ENCODE peak calls at places on chromosomes 13 and 19, in seven cellular contexts. T is suprapubic skin, Y is pancreas, H is cardiac fibroblast, O is A549, S is HFF-Myc, L is lower leg skin. I is an unnamed sample.

GRCh38 chr13:32471187-32471922 is 43.4 kb upstream of the N4BP2L1 start:
- DNase-seq in T (no peak), Y (no peak), H (peak), O (no peak), S (no peak), L (no peak), I (no peak)

GRCh38 chr13:91630916-91631315 is 232.5 kb downstream of the GPC5 start:
- DNase-seq in T (no peak), Y (no peak), H (no peak), O (no peak), S (no peak), L (no peak), I (no peak)

GRCh38 chr19:29505034-29505824 is 20.6 kb upstream of the VSTM2B start:
- DNase-seq in T (no peak), Y (no peak), H (no peak), O (no peak), S (no peak), L (no peak), I (no peak)

GRCh38 chr13:76019421-76020044 is 383.4 kb downstream of the LMO7 start:
- DNase-seq in T (no peak), Y (no peak), H (no peak), O (peak), S (no peak), L (no peak), I (no peak)

GRCh38 chr19:56108447-56109195 is 12.5 kb downstream of the ZNF787 start:
- DNase-seq in T (no peak), Y (peak), H (peak), O (no peak), S (no peak), L (no peak), I (no peak)

GRCh38 chr19:47035127-47035494 is 13.3 kb downstream of the TMEM160 start:
- DNase-seq in T (no peak), Y (no peak), H (no peak), O (peak), S (no peak), L (no peak), I (no peak)

GRCh38 chr13:87656311-87656710 is 14.9 kb upstream of the SLITRK5 start:
- DNase-seq in T (no peak), Y (no peak), H (no peak), O (no peak), S (no peak), L (no peak), I (no peak)

GRCh38 chr19:4523306-4524110 is 5.2 kb upstream of the PLIN4 start:
- DNase-seq in T (no peak), Y (peak), H (peak), O (peak), S (no peak), L (no peak), I (no peak)

GRCh38 chr13:71828117-71828516 is 38.9 kb downstream of the DACH1 start:
- DNase-seq in T (no peak), Y (no peak), H (no peak), O (no peak), S (no peak), L (no peak), I (no peak)

GRCh38 chr13:43263047-43263446 is 239.7 kb downstream of the DNAJC15 start:
- DNase-seq in T (no peak), Y (no peak), H (no peak), O (no peak), S (no peak), L (no peak), I (no peak)

GRCh38 chr13:20828540-20829364 is 55.0 kb upstream of the EEF1AKMT1 start:
- DNase-seq in T (no peak), Y (no peak), H (peak), O (peak), S (peak), L (no peak), I (no peak)

GRCh38 chr19:16943942-16944625 is 55.3 kb downstream of the F2RL3 start:
- DNase-seq in T (peak), Y (no peak), H (no peak), O (no peak), S (no peak), L (peak), I (no peak)

GRCh38 chr19:48258350-48258749 is 2.6 kb upstream of the CARD8 start:
- DNase-seq in T (no peak), Y (no peak), H (peak), O (no peak), S (no peak), L (no peak), I (no peak)

GRCh38 chr19:2212861-2213711 is 23.0 kb downstream of the PLEKHJ1 start:
- DNase-seq in T (no peak), Y (no peak), H (no peak), O (no peak), S (no peak), L (no peak), I (no peak)

GRCh38 chr19:2319551-2319950 is 8.8 kb downstream of the LSM7 start:
- DNase-seq in T (no peak), Y (no peak), H (no peak), O (no peak), S (no peak), L (no peak), I (no peak)

GRCh38 chr19:17988161-17988560 is 19.8 kb upstream of the ARRDC2 start:
- DNase-seq in T (no peak), Y (no peak), H (no peak), O (no peak), S (no peak), L (no peak), I (no peak)

GRCh38 chr19:50565984-50566903 is 2.0 kb downstream of the LRRC4B start:
- DNase-seq in T (no peak), Y (no peak), H (no peak), O (no peak), S (no peak), L (no peak), I (no peak)

GRCh38 chr19:5466814-5467291 is 11.6 kb downstream of the ZNRF4 start:
- DNase-seq in T (no peak), Y (no peak), H (no peak), O (no peak), S (no peak), L (no peak), I (no peak)

GRCh38 chr13:46668302-46668720 is 115.3 kb downstream of the LRCH1 start:
- DNase-seq in T (no peak), Y (no peak), H (peak), O (no peak), S (peak), L (no peak), I (peak)

GRCh38 chr13:39684531-39685137 is 29.2 kb downstream of the COG6 start:
- DNase-seq in T (no peak), Y (no peak), H (peak), O (peak), S (no peak), L (no peak), I (peak)

GRCh38 chr13:42377640-42378382 is 105.9 kb downstream of the AKAP11 start:
- DNase-seq in T (no peak), Y (no peak), H (no peak), O (no peak), S (no peak), L (no peak), I (no peak)

GRCh38 chr19:7397687-7398086 is 49.0 kb downstream of the ARHGEF18 start:
- DNase-seq in T (no peak), Y (no peak), H (peak), O (no peak), S (peak), L (no peak), I (peak)

GRCh38 chr13:36766295-36766694 is 52.7 kb upstream of the RFXAP start:
- DNase-seq in T (no peak), Y (no peak), H (peak), O (peak), S (no peak), L (no peak), I (peak)

GRCh38 chr19:50205681-50206138 is 2.3 kb downstream of the MYH14 start:
- DNase-seq in T (no peak), Y (peak), H (no peak), O (no peak), S (no peak), L (no peak), I (no peak)

GRCh38 chr19:45768644-45769053 is 403 bp downstream of the SIX5 start:
- DNase-seq in T (peak), Y (peak), H (peak), O (peak), S (no peak), L (no peak), I (no peak)

GRCh38 chr19:53991224-53992113 is at the start of gene CACNG6:
- DNase-seq in T (no peak), Y (peak), H (peak), O (peak), S (no peak), L (no peak), I (no peak)

GRCh38 chr13:80972857-80973478 is 632.0 kb upstream of the SPRY2 start:
- DNase-seq in T (no peak), Y (no peak), H (no peak), O (no peak), S (no peak), L (no peak), I (no peak)

GRCh38 chr13:62704795-62705329 is 1289.2 kb upstream of the PCDH20 start:
- DNase-seq in T (no peak), Y (no peak), H (no peak), O (no peak), S (no peak), L (no peak), I (no peak)

GRCh38 chr19:50823389-50824042 is at the start of gene KLK1:
- DNase-seq in T (no peak), Y (peak), H (no peak), O (no peak), S (no peak), L (peak), I (no peak)

GRCh38 chr13:78241278-78241919 is 322.8 kb upstream of the EDNRB start:
- DNase-seq in T (no peak), Y (no peak), H (peak), O (peak), S (no peak), L (no peak), I (no peak)

GRCh38 chr13:26698392-26699196 is 62.0 kb downstream of the GPR12 start:
- DNase-seq in T (peak), Y (peak), H (peak), O (peak), S (peak), L (peak), I (peak)

GRCh38 chr19:2613507-2614295 is 88.8 kb downstream of the GNG7 start:
- DNase-seq in T (no peak), Y (peak), H (peak), O (peak), S (no peak), L (peak), I (no peak)

GRCh38 chr13:33274264-33274663 is 11.3 kb downstream of the STARD13 start:
- DNase-seq in T (no peak), Y (no peak), H (peak), O (no peak), S (no peak), L (no peak), I (no peak)

GRCh38 chr13:103157034-103157433 is 90.8 kb upstream of the SLC10A2 start:
- DNase-seq in T (no peak), Y (no peak), H (peak), O (no peak), S (no peak), L (no peak), I (no peak)

GRCh38 chr13:50576156-50576555 is 267.3 kb downstream of the DLEU7 start:
- DNase-seq in T (no peak), Y (peak), H (no peak), O (no peak), S (no peak), L (no peak), I (no peak)

GRCh38 chr13:91162180-91162579 is 185.3 kb upstream of the MIR17HG start:
- DNase-seq in T (no peak), Y (no peak), H (no peak), O (no peak), S (no peak), L (no peak), I (no peak)

GRCh38 chr13:113835461-113836274 is 28.2 kb downstream of the GAS6 start:
- DNase-seq in T (no peak), Y (peak), H (peak), O (peak), S (peak), L (no peak), I (peak)

GRCh38 chr19:38223119-38223523 is 901 bp downstream of the DPF1 start:
- DNase-seq in T (no peak), Y (no peak), H (no peak), O (no peak), S (no peak), L (no peak), I (no peak)
- H3K4me3 ChIP-seq in T (no peak), Y (no peak), H (no peak), O (no peak), S (peak), L (no peak), I (no peak)

GRCh38 chr19:39558623-39559117 is 18.7 kb upstream of the EID2 start:
- DNase-seq in T (no peak), Y (no peak), H (no peak), O (no peak), S (no peak), L (no peak), I (no peak)
- TF ChIP-seq CTCF in T (no peak), Y (no peak), H (no peak), O (no peak), S (no peak), L (no peak), I (no peak)

GRCh38 chr13:97439196-97439595 is 5.2 kb downstream of the RAP2A start:
- DNase-seq in T (no peak), Y (no peak), H (no peak), O (no peak), S (no peak), L (no peak), I (no peak)

GRCh38 chr13:97436845-97437244 is 2.9 kb downstream of the RAP2A start:
- DNase-seq in T (no peak), Y (no peak), H (no peak), O (no peak), S (no peak), L (no peak), I (no peak)

GRCh38 chr13:97441414-97441813 is 7.4 kb downstream of the RAP2A start:
- DNase-seq in T (no peak), Y (no peak), H (no peak), O (no peak), S (no peak), L (no peak), I (no peak)

GRCh38 chr13:97437729-97438128 is 3.8 kb downstream of the RAP2A start:
- DNase-seq in T (no peak), Y (no peak), H (no peak), O (no peak), S (no peak), L (no peak), I (no peak)

GRCh38 chr13:97440598-97440997 is 6.6 kb downstream of the RAP2A start:
- DNase-seq in T (no peak), Y (no peak), H (peak), O (no peak), S (no peak), L (no peak), I (no peak)
- H3K4me3 ChIP-seq in T (no peak), Y (no peak), H (no peak), O (no peak), S (no peak), L (no peak), I (no peak)

GRCh38 chr19:41607668-41608067 is 19.2 kb downstream of the CEACAM4 start:
- DNase-seq in T (no peak), Y (no peak), H (no peak), O (no peak), S (no peak), L (no peak), I (no peak)
- TF ChIP-seq CTCF in T (no peak), Y (no peak), H (no peak), O (no peak), S (no peak), L (no peak), I (no peak)

DNA sequence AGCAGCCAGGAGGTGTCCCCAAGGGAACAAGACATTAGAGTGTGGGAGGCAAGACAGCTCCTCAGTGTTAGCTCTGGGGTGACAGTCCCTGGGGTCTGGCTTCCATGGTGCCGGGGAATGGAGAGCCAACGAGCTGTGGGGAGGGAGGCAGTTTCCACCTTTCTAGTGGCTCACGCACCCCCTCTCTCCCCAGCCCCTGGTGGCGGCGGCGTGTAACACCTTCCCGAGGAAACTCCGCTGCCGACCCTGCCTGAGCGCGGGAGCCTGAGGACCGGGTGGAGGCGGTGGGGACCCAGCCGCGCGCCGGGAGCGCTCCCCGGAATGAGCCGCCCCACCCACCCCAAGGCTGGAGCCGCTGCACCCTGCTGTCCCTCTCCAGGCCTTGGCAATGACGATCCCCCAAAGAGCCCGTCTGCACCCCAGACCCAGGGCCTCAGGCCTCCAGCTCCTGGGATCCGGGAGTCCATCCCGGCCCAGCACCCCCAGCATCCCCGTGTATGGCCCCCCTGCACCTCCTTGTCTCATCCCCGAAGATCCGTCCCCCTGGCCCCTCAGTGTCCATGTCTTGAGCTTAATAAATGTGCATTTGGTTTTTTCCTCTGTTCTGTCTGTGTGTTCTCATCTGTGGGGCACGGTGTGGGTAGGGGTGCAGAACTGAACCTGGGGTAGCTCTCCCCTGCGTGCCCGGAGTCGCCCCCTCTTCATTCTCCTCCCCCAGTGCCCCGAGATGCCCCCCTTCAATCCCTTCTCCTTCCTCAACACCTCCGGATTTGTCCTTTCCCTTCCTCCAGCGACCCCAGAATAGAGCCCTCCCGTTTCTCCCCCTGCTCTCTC is 617 bp upstream of the FXYD5 start:
- DNase-seq in T (peak), Y (no peak), H (no peak), O (peak), S (no peak), L (no peak), I (no peak)
- H3K4me3 ChIP-seq in T (peak), Y (peak), H (peak), O (peak), S (peak), L (peak), I (peak)

DNA sequence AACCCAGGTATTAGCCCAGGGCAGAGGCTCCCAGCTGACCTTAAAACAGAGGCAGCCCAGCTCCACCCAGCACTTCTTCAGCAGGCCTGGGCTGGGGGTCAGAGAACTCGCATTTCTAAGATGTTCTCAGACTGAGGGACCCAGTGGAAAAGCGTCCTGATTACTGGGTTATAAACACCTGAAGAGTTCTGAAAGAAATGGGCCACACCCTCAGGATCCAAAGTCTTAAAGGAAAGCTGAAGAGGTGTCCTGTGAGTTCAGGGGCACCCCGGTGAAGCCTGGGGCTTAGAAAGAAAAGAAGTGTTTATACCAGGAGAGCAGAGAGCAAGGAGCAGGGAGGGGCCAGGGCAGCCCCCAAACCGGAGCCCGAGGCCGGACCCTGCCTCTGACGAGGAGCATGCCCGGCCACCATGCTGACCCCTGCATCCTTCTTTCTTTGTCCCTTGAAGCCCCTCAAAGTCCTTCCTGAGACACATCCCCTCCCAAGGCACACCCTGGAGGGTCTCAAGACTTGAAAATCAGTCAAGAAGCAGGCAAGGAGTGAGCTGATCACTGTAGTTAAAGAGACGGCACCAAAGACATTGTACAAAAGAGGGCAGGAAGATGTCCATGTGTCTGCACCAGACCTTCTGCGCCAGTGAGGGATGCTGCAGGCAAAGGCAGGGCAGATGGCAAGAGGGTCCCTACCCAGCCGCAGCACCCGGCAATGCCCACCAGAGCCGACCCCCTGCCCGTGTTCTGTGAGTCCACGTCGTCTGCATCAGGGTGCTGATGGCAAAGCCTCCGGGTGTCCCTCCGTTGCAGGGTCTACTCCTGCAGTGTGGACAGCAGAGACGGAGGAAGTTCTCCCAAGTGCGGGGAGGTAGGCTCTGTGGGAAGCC is 10.6 kb upstream of the RAB20 start:
- DNase-seq in T (no peak), Y (no peak), H (no peak), O (no peak), S (no peak), L (no peak), I (no peak)
- TF ChIP-seq CTCF in T (no peak), Y (no peak), H (no peak), O (no peak), S (no peak), L (no peak), I (no peak)

GRCh38 chr19:11420894-11421606 is 1.9 kb upstream of the RGL3 start:
- DNase-seq in T (no peak), Y (peak), H (no peak), O (no peak), S (no peak), L (no peak), I (no peak)

GRCh38 chr19:11421607-11422098 is 2.5 kb upstream of the RGL3 start:
- DNase-seq in T (no peak), Y (peak), H (no peak), O (peak), S (no peak), L (no peak), I (no peak)

GRCh38 chr19:11422163-11423068 is 3.3 kb upstream of the RGL3 start:
- DNase-seq in T (peak), Y (peak), H (peak), O (peak), S (no peak), L (peak), I (peak)

GRCh38 chr19:11418518-11419506 is at the start of gene RGL3:
- DNase-seq in T (no peak), Y (peak), H (no peak), O (no peak), S (no peak), L (peak), I (no peak)

GRCh38 chr19:11420429-11420893 is 1.3 kb upstream of the RGL3 start:
- DNase-seq in T (no peak), Y (peak), H (peak), O (no peak), S (no peak), L (peak), I (no peak)
- H3K4me3 ChIP-seq in T (peak), Y (peak), H (peak), O (no peak), S (no peak), L (no peak), I (peak)